ENCODE peak calls at places on chromosomes 1 and 21, in eight cellular contexts. One of them, this sample, is unnamed.

GRCh38 chr1:103529746-103530145 is 4.2 kb downstream of the RNPC3 start:
- DNase-seq in D341Med: no peak
- DNase-seq in GM12865: no peak
- DNase-seq in uterus: no peak
- DNase-seq in NCI-H1417: no peak
- DNase-seq in breast epithelium: no peak
- DNase-seq in stomach: no peak
- DNase-seq in amygdala: no peak
- DNase-seq in this sample: no peak

GRCh38 chr1:172452536-172453159 is 8.8 kb upstream of the PIGC start:
- DNase-seq in D341Med: no peak
- DNase-seq in GM12865: no peak
- DNase-seq in uterus: no peak
- DNase-seq in NCI-H1417: no peak
- DNase-seq in breast epithelium: no peak
- DNase-seq in stomach: no peak
- DNase-seq in amygdala: no peak
- DNase-seq in this sample: no peak

GRCh38 chr1:218447010-218447689 is 102.0 kb downstream of the TGFB2 start:
- DNase-seq in D341Med: no peak
- DNase-seq in GM12865: no peak
- DNase-seq in uterus: no peak
- DNase-seq in NCI-H1417: no peak
- DNase-seq in breast epithelium: no peak
- DNase-seq in stomach: no peak
- DNase-seq in amygdala: no peak
- DNase-seq in this sample: peak

GRCh38 chr1:204828352-204828850 is 42.3 kb upstream of the NFASC start:
- DNase-seq in D341Med: peak
- DNase-seq in GM12865: peak
- DNase-seq in uterus: peak
- DNase-seq in NCI-H1417: peak
- DNase-seq in breast epithelium: no peak
- DNase-seq in stomach: peak
- DNase-seq in amygdala: peak
- DNase-seq in this sample: peak

GRCh38 chr1:63828322-63829044 is 54.7 kb downstream of the ROR1 start:
- DNase-seq in D341Med: no peak
- DNase-seq in GM12865: no peak
- DNase-seq in uterus: no peak
- DNase-seq in NCI-H1417: no peak
- DNase-seq in breast epithelium: no peak
- DNase-seq in stomach: no peak
- DNase-seq in amygdala: no peak
- DNase-seq in this sample: no peak

GRCh38 chr1:193766329-193766728 is 579.9 kb upstream of the B3GALT2 start:
- DNase-seq in D341Med: no peak
- DNase-seq in GM12865: no peak
- DNase-seq in uterus: no peak
- DNase-seq in NCI-H1417: no peak
- DNase-seq in breast epithelium: no peak
- DNase-seq in stomach: no peak
- DNase-seq in amygdala: no peak
- DNase-seq in this sample: no peak

GRCh38 chr21:29256125-29256895 is 42.4 kb upstream of the BACH1 start:
- DNase-seq in D341Med: no peak
- DNase-seq in GM12865: no peak
- DNase-seq in uterus: no peak
- DNase-seq in NCI-H1417: no peak
- DNase-seq in breast epithelium: no peak
- DNase-seq in stomach: no peak
- DNase-seq in amygdala: no peak
- DNase-seq in this sample: no peak

GRCh38 chr1:118243269-118243668 is 58.2 kb upstream of the SPAG17 start:
- DNase-seq in D341Med: no peak
- DNase-seq in GM12865: no peak
- DNase-seq in uterus: no peak
- DNase-seq in NCI-H1417: no peak
- DNase-seq in breast epithelium: no peak
- DNase-seq in stomach: no peak
- DNase-seq in amygdala: no peak
- DNase-seq in this sample: no peak

GRCh38 chr21:46066843-46067331 is 31.0 kb upstream of the COL6A2 start:
- DNase-seq in D341Med: no peak
- DNase-seq in GM12865: no peak
- DNase-seq in uterus: peak
- DNase-seq in NCI-H1417: no peak
- DNase-seq in breast epithelium: peak
- DNase-seq in stomach: peak
- DNase-seq in amygdala: no peak
- DNase-seq in this sample: peak

GRCh38 chr1:66274634-66275033 is 259.3 kb upstream of the SGIP1 start:
- DNase-seq in D341Med: no peak
- DNase-seq in GM12865: peak
- DNase-seq in uterus: no peak
- DNase-seq in NCI-H1417: no peak
- DNase-seq in breast epithelium: no peak
- DNase-seq in stomach: no peak
- DNase-seq in amygdala: no peak
- DNase-seq in this sample: no peak

GRCh38 chr1:206700445-206701036 is 15.8 kb downstream of the MAPKAPK2 start:
- DNase-seq in D341Med: no peak
- DNase-seq in GM12865: no peak
- DNase-seq in uterus: no peak
- DNase-seq in NCI-H1417: peak
- DNase-seq in breast epithelium: no peak
- DNase-seq in stomach: no peak
- DNase-seq in amygdala: no peak
- DNase-seq in this sample: no peak

GRCh38 chr1:181105134-181106021 is 16.9 kb downstream of the IER5 start:
- DNase-seq in D341Med: peak
- DNase-seq in GM12865: peak
- DNase-seq in uterus: peak
- DNase-seq in NCI-H1417: peak
- DNase-seq in breast epithelium: peak
- DNase-seq in stomach: peak
- DNase-seq in amygdala: peak
- DNase-seq in this sample: peak

GRCh38 chr1:42747125-42747524 is 7.1 kb upstream of the CLDN19 start:
- DNase-seq in D341Med: peak
- DNase-seq in GM12865: peak
- DNase-seq in uterus: no peak
- DNase-seq in NCI-H1417: peak
- DNase-seq in breast epithelium: no peak
- DNase-seq in stomach: peak
- DNase-seq in amygdala: no peak
- DNase-seq in this sample: no peak